ENCODE peak calls at places on chromosomes 5 and 9, in four cellular contexts. L is DND-41, J is HFFc6, F is AG04450. I is an unnamed sample.

GRCh38 chr9:84785766-84786547 is 116.4 kb downstream of the NTRK2 start:
- DNase-seq in F (no peak), L (no peak), J (no peak), I (no peak)

GRCh38 chr5:66440202-66440680 is 156.0 kb upstream of the MAST4 start:
- DNase-seq in L (no peak), F (no peak), J (peak; percentile 13), I (peak; percentile 36)

GRCh38 chr5:373710-374602 is 52.4 kb downstream of the AHRR start:
- DNase-seq in L (peak; percentile 69), F (no peak), J (peak; percentile 43), I (peak; percentile 80)

GRCh38 chr9:135210676-135211523 is 123.4 kb downstream of the OLFM1 start:
- DNase-seq in F (no peak), J (no peak), L (no peak), I (no peak)

GRCh38 chr5:1643651-1644392 is 120.1 kb upstream of the LPCAT1 start:
- DNase-seq in L (no peak), F (no peak), J (peak; percentile 4), I (no peak)

GRCh38 chr9:132241840-132242620 is 80.2 kb downstream of the NTNG2 start:
- DNase-seq in L (peak; percentile 62), F (no peak), J (no peak), I (peak; percentile 58)

GRCh38 chr9:121767176-121767769 is 115.8 kb downstream of the DAB2IP start:
- DNase-seq in F (no peak), L (no peak), J (no peak), I (no peak)

GRCh38 chr5:171310816-171311697 is 2.0 kb downstream of the TLX3 start:
- DNase-seq in J (no peak), L (no peak), F (no peak), I (no peak)

GRCh38 chr9:69963728-69964127 is 79.9 kb upstream of the MAMDC2 start:
- DNase-seq in L (no peak), F (no peak), J (no peak), I (no peak)

DNA sequence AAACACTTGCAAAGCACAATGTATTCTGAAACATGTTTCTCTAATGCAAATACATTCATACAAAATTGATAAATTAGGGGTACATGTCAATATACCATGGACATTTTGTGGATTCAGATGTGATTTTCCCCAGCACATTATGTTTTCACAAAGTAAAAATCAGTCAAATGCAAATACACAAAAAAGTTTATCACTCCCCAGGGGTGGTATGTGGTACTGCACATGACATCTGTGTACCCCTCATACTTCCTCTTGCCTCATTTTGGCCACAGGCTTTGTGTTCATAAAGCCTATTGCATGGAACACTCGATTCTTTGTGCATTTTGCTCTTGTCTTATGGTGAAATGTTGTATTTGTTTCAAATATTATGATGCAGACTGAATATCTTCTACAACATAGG is 116.8 kb upstream of the PDE4D start:
- DNase-seq in F (no peak), J (no peak), L (no peak), I (no peak)
- TF ChIP-seq CTCF in F (no peak), J (peak; percentile 50), L (peak; percentile 23), I (no peak)

GRCh38 chr5:165304193-165304820 is 1798.9 kb downstream of the MAT2B start:
- DNase-seq in J (no peak), L (no peak), F (no peak), I (no peak)

GRCh38 chr5:165309446-165309845 is 1804.0 kb downstream of the MAT2B start:
- DNase-seq in J (no peak), L (no peak), F (no peak), I (no peak)

GRCh38 chr5:165310031-165310430 is 1804.6 kb downstream of the MAT2B start:
- DNase-seq in L (no peak), F (no peak), J (no peak), I (no peak)
- TF ChIP-seq CTCF in L (no peak), F (no peak), J (no peak), I (no peak)

DNA sequence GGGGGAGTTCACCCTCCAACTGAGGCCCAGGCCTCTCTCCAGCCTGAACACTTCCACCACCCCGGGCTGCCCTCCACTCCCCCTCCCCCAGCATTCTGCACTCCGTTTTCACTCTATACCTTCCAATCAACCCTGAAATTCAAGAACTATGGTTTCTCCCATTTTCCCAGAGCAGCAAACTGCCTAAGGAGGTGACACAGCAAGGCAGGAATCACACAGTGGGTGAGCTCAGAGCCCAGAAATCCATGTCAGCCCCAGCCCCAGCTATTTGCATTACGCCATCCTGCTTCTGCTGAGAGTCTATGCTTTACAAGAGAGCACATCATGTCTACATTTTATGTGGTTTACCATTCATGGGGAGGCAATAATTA is 12.0 kb downstream of the MSX2 start:
- DNase-seq in J (no peak), L (no peak), F (peak; percentile 39), I (no peak)
- TF ChIP-seq CTCF in J (no peak), L (no peak), F (no peak), I (no peak)

GRCh38 chr9:36461341-36461740 is 61.3 kb upstream of the RNF38 start:
- DNase-seq in F (peak; percentile 6), L (no peak), J (peak; percentile 4), I (no peak)

GRCh38 chr9:36451949-36452348 is 51.9 kb upstream of the RNF38 start:
- DNase-seq in J (no peak), L (no peak), F (no peak), I (no peak)

GRCh38 chr9:36457836-36458429 is 57.9 kb upstream of the RNF38 start:
- DNase-seq in L (no peak), F (no peak), J (no peak), I (no peak)

GRCh38 chr9:36462245-36462644 is 62.2 kb upstream of the RNF38 start:
- DNase-seq in L (no peak), F (no peak), J (no peak), I (no peak)

DNA sequence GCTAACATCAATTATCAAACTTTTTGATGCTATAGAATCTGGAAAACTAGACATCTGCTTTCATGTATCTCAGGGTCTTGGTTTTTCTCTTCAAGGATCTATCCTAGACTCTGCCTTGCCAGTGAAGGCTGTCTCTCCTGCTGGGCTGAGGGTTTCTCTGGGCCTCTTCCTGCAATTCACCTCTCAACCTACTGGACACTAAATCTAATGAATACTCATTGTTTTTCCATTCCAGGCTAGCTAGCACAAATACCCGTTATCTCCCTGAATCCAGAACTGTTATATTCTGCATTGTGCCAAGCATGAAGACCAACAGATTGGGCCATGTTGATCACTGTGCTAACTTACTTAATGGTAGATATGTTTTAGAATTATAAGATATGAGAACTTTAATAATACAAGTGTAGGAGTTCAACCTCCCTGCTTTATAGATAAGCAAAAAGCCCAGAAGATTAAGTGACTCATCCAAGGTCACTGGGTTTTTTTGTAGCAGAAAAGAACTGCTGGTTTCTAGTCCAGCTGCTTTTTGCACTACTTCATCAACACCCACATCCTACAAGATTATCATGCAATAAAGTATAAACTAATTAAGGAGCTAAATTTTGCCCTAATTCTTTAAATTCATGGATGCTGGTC is 56.5 kb upstream of the RNF38 start:
- DNase-seq in L (no peak), J (no peak), F (no peak), I (no peak)
- TF ChIP-seq CTCF in L (no peak), J (no peak), F (no peak), I (no peak)

GRCh38 chr5:14664270-14665109 is at the start of gene OTULIN:
- DNase-seq in F (peak; percentile 71), J (peak; percentile 80), L (peak; percentile 82), I (peak; percentile 92)

GRCh38 chr5:14667290-14667689 is 2.8 kb downstream of the OTULIN start:
- DNase-seq in J (no peak), F (no peak), L (no peak), I (no peak)

GRCh38 chr5:14665110-14665822 is 748 bp downstream of the OTULIN start:
- DNase-seq in J (peak; percentile 6), F (no peak), L (peak; percentile 46), I (peak; percentile 35)

GRCh38 chr5:14667770-14668169 is 3.3 kb downstream of the OTULIN start:
- DNase-seq in F (no peak), L (no peak), J (no peak), I (no peak)

GRCh38 chr5:14665949-14666741 is 1.6 kb downstream of the OTULIN start:
- DNase-seq in F (no peak), J (peak; percentile 32), L (peak; percentile 61), I (peak; percentile 82)
- TF ChIP-seq CTCF in F (no peak), J (peak; percentile 32), L (peak; percentile 37), I (peak; percentile 27)

DNA sequence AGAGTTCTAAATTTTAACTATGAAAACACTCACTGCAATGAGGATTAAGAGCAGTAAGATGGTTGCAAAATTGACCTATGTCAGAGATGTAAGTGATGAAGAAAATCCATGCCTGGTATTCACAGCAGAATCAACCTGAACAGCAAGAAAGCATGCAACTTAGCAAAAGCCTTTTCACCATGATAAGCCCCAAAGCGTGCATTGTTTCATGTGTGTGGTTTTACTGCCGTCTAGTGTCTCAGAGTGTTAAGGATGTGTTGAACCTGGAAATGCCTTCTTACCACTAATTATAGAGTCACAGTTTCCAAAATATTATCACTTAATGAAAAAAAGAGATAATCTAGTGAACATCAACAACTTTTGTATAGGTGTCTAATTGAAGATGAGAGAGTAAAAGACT is 415.2 kb upstream of the TRPC7 start:
- DNase-seq in F (no peak), L (no peak), J (no peak), I (no peak)
- TF ChIP-seq CTCF in F (no peak), L (no peak), J (peak; percentile 20), I (no peak)

I was measured in activated CD8-positive, alpha-beta T cell treated with anti-CD3 and anti-CD28 coated beads for 36 hours.